ENCODE peak calls at places on chromosomes 4 and X, in nine cellular contexts. T, I, O, A, P, X, J, F and D are unnamed samples.

GRCh38 chr4:48620093-48620492 is 130.0 kb downstream of the ZAR1 start:
- DNase-seq in O (no peak), A (no peak), I (no peak), P (no peak), T (no peak), J (no peak), X (no peak), F (no peak), D (no peak)

GRCh38 chr4:183429489-183429888 is 14.9 kb upstream of the CDKN2AIP start:
- DNase-seq in X (no peak), I (no peak), O (peak), F (no peak), T (no peak), A (no peak), P (no peak), J (no peak), D (no peak)

GRCh38 chr4:112170451-112170993 is 25.3 kb downstream of the FAM241A start:
- DNase-seq in P (no peak), F (no peak), I (peak), T (peak), A (peak), O (no peak), J (no peak), X (no peak), D (peak)

GRCh38 chr4:821181-821591 is 4.7 kb downstream of the CPLX1 start:
- DNase-seq in O (no peak), P (no peak), T (no peak), A (no peak), X (no peak), I (no peak), F (no peak), J (no peak), D (no peak)

GRCh38 chr4:165330071-165330470 is 2.6 kb downstream of the MSMO1 start:
- DNase-seq in O (no peak), P (no peak), F (no peak), J (no peak), I (no peak), X (no peak), A (no peak), T (no peak), D (no peak)

GRCh38 chrX:39899876-39900787 is 197.6 kb downstream of the BCOR start:
- DNase-seq in O (no peak), F (no peak), T (no peak), A (no peak), X (no peak), J (no peak), P (no peak), I (no peak), D (no peak)

GRCh38 chrX:132955710-132956109 is 2.7 kb downstream of the HS6ST2 start:
- DNase-seq in I (no peak), P (no peak), O (no peak), A (no peak), X (no peak), F (no peak), J (no peak), T (no peak), D (peak)

GRCh38 chr4:170652571-170652970 is 562.8 kb upstream of the AADAT start:
- DNase-seq in X (no peak), I (no peak), A (peak), T (no peak), O (no peak), F (no peak), P (no peak), J (no peak), D (no peak)

GRCh38 chrX:154046262-154046771 is 26.6 kb upstream of the IRAK1 start:
- DNase-seq in X (no peak), P (no peak), F (no peak), I (peak), A (peak), J (peak), T (peak), O (no peak), D (peak)

GRCh38 chr4:106767991-106768390 is 268.1 kb downstream of the DKK2 start:
- DNase-seq in A (no peak), O (no peak), I (no peak), P (no peak), F (no peak), J (no peak), X (no peak), T (no peak), D (peak)

GRCh38 chrX:55007633-55008032 is 7.5 kb downstream of the APEX2 start:
- DNase-seq in A (peak), I (no peak), F (no peak), P (no peak), T (no peak), J (no peak), O (no peak), X (no peak), D (peak)

GRCh38 chr4:62953752-62954151 is 1455.5 kb downstream of the TECRL start:
- DNase-seq in A (no peak), P (no peak), F (no peak), I (no peak), X (no peak), O (no peak), T (no peak), J (no peak), D (no peak)

GRCh38 chrX:79477691-79478090 is 110.6 kb upstream of the ITM2A start:
- DNase-seq in X (no peak), O (no peak), P (no peak), F (no peak), I (no peak), T (no peak), J (no peak), A (no peak), D (no peak)

GRCh38 chr4:8376361-8377102 is 64.0 kb downstream of the ACOX3 start:
- DNase-seq in T (no peak), O (no peak), F (no peak), A (no peak), J (no peak), I (no peak), P (no peak), X (no peak), D (no peak)

GRCh38 chr4:120406960-120407359 is 340.3 kb upstream of the MAD2L1 start:
- DNase-seq in O (no peak), P (no peak), A (no peak), F (no peak), X (no peak), I (no peak), J (no peak), T (no peak), D (no peak)

GRCh38 chr4:54215379-54216072 is 13.6 kb upstream of the PDGFRA start:
- DNase-seq in P (no peak), O (no peak), J (no peak), T (no peak), F (no peak), A (peak), I (no peak), X (no peak), D (no peak)

GRCh38 chr4:1683371-1683902 is 676 bp downstream of the FAM53A start:
- DNase-seq in X (no peak), I (peak), J (peak), A (peak), O (peak), T (no peak), F (peak), P (peak), D (peak)

GRCh38 chrX:69066021-69066757 is 99.1 kb downstream of the PJA1 start:
- DNase-seq in P (no peak), T (no peak), J (no peak), X (no peak), O (peak), I (no peak), A (no peak), F (no peak), D (no peak)

GRCh38 chr4:150150545-150151156 is 72.4 kb downstream of the DCLK2 start:
- DNase-seq in J (no peak), I (no peak), T (no peak), F (no peak), A (no peak), P (no peak), X (no peak), O (no peak), D (peak)

GRCh38 chr4:62709618-62710252 is 1509.6 kb downstream of the ADGRL3 start:
- DNase-seq in T (no peak), J (no peak), I (no peak), P (no peak), A (peak), X (no peak), O (no peak), F (no peak), D (no peak)

GRCh38 chr4:8194306-8195242 is 4.5 kb upstream of the SH3TC1 start:
- DNase-seq in J (no peak), P (no peak), T (no peak), O (no peak), F (no peak), X (no peak), A (no peak), I (no peak), D (no peak)

GRCh38 chr4:76738081-76738931 is 159.6 kb downstream of the SOWAHB start:
- DNase-seq in F (no peak), P (no peak), A (peak), O (no peak), X (peak), J (no peak), T (no peak), I (no peak), D (peak)

GRCh38 chr4:26218677-26219181 is 102.1 kb upstream of the RBPJ start:
- DNase-seq in T (no peak), J (no peak), F (no peak), P (no peak), I (no peak), A (peak), O (no peak), X (no peak), D (no peak)

GRCh38 chrX:384861-385260 is 1.8 kb downstream of the PPP2R3B start:
- DNase-seq in A (no peak), T (no peak), P (no peak), F (no peak), I (no peak), J (no peak), O (no peak), X (no peak), D (no peak)

GRCh38 chr4:145511913-145512522 is 30.4 kb downstream of the SMAD1 start:
- DNase-seq in J (no peak), T (no peak), F (no peak), O (no peak), P (no peak), A (peak), X (no peak), I (no peak), D (peak)

GRCh38 chrX:115147220-115147619 is 42.0 kb upstream of the RBMXL3 start:
- DNase-seq in F (no peak), J (no peak), I (no peak), X (no peak), T (peak), P (no peak), A (peak), O (no peak), D (peak)

GRCh38 chrX:153621949-153622598 is 23.1 kb upstream of the CCNQ start:
- DNase-seq in X (no peak), T (no peak), I (no peak), A (no peak), J (no peak), F (no peak), P (no peak), O (no peak), D (no peak)

GRCh38 chr4:16659120-16659519 is 239.3 kb downstream of the LDB2 start:
- DNase-seq in I (no peak), F (no peak), J (no peak), A (peak), X (no peak), T (no peak), P (no peak), O (no peak), D (no peak)

GRCh38 chr4:152588869-152589268 is 53.0 kb upstream of the FBXW7 start:
- DNase-seq in A (no peak), I (no peak), T (no peak), X (no peak), F (no peak), O (no peak), J (no peak), P (no peak), D (no peak)

GRCh38 chr4:82753725-82754410 is 44.7 kb downstream of the SCD5 start:
- DNase-seq in T (no peak), I (no peak), P (no peak), O (no peak), J (no peak), A (peak), F (no peak), X (no peak), D (no peak)

GRCh38 chr4:10457255-10457801 is at the start of gene ZNF518B:
- DNase-seq in O (peak), J (peak), P (peak), A (peak), T (peak), F (peak), I (no peak), X (peak), D (peak)

GRCh38 chrX:1483843-1484637 is 31.3 kb upstream of the ASMTL start:
- DNase-seq in F (no peak), O (peak), X (no peak), T (no peak), I (no peak), P (no peak), J (no peak), A (no peak), D (no peak)

GRCh38 chr4:40247350-40247749 is 50.5 kb downstream of the RHOH start:
- DNase-seq in T (no peak), F (no peak), P (no peak), A (no peak), O (no peak), I (no peak), J (no peak), X (no peak), D (no peak)

GRCh38 chrX:130771230-130771629 is 131.8 kb downstream of the ENOX2 start:
- DNase-seq in A (peak), O (no peak), F (no peak), T (no peak), P (no peak), I (no peak), J (no peak), X (no peak), D (no peak)

GRCh38 chr4:27836505-27836904 is 975.9 kb downstream of the STIM2 start:
- DNase-seq in O (no peak), F (no peak), T (no peak), I (no peak), P (no peak), X (no peak), J (no peak), A (no peak), D (peak)